ENCODE peak calls at places on chromosomes 13 and 19, in four cellular contexts. H is GM23248, W is DND-41, E is neural progenitor cell. I is an unnamed sample. For H3K4me1, the result is how much of the 10 kb centered on the place peaks cover.

GRCh38 chr13:76968041-76968440 is 19.7 kb downstream of the ACOD1 start:
- DNase-seq in H (no peak), W (no peak), E (no peak), I (no peak)

GRCh38 chr13:19150712-19151228 is 30.9 kb downstream of the TUBA3C start:
- DNase-seq in H (no peak), W (no peak), E (no peak), I (no peak)

GRCh38 chr19:33477781-33478180 is 43.8 kb downstream of the PEPD start:
- DNase-seq in H (no peak), W (no peak), E (no peak), I (no peak)

GRCh38 chr13:32225494-32225931 is 89.7 kb downstream of the ZAR1L start:
- DNase-seq in H (peak), W (no peak), E (no peak), I (peak)

GRCh38 chr13:48009298-48009697 is 8.2 kb upstream of the SUCLA2 start:
- DNase-seq in H (peak), W (no peak), E (no peak), I (peak)

GRCh38 chr13:60164490-60164889 is 762 bp upstream of the DIAPH3 start:
- DNase-seq in H (peak), W (no peak), E (peak), I (peak)

GRCh38 chr13:28716511-28716910 is 2.3 kb downstream of the SLC46A3 start:
- DNase-seq in H (peak), W (no peak), E (no peak), I (peak)

GRCh38 chr19:2249880-2250764 is 999 bp downstream of the AMH start:
- DNase-seq in H (no peak), W (no peak), E (no peak), I (no peak)

GRCh38 chr19:43910884-43911283 is 24.2 kb downstream of the ZNF45 start:
- DNase-seq in H (no peak), W (no peak), E (no peak), I (no peak)

GRCh38 chr13:45702869-45703391 is 810 bp downstream of the CBY2 start:
- DNase-seq in H (no peak), W (no peak), E (no peak), I (no peak)

GRCh38 chr19:39828634-39829032 is 5.3 kb downstream of the DYRK1B start:
- DNase-seq in H (no peak), W (no peak), E (no peak), I (no peak)

GRCh38 chr13:80923907-80924306 is 583.0 kb upstream of the SPRY2 start:
- DNase-seq in H (no peak), W (no peak), E (peak), I (no peak)

GRCh38 chr13:37914781-37915391 is 45.3 kb upstream of the TRPC4 start:
- DNase-seq in H (peak), W (no peak), E (peak), I (no peak)

GRCh38 chr19:18453269-18454024 is 15.5 kb upstream of the ISYNA1 start:
- DNase-seq in H (peak), W (no peak), E (no peak), I (peak)

GRCh38 chr19:7783991-7784421 is 21.0 kb downstream of the CLEC4M start:
- DNase-seq in H (peak), W (no peak), E (no peak), I (peak)

GRCh38 chr13:109160887-109161669 is 531.7 kb downstream of the MYO16 start:
- DNase-seq in H (no peak), W (no peak), E (no peak), I (peak)

GRCh38 chr19:44499559-44499958 is 763 bp downstream of the ZNF180 start:
- DNase-seq in H (no peak), W (no peak), E (no peak), I (no peak)

GRCh38 chr13:49214917-49215376 is 5.2 kb upstream of the MLNR start:
- DNase-seq in H (peak), W (peak), E (no peak), I (no peak)

GRCh38 chr19:44607049-44607448 is 6.3 kb upstream of the IGSF23 start:
- DNase-seq in H (peak), W (no peak), E (no peak), I (peak)

GRCh38 chr13:66345988-66346387 is 884.1 kb downstream of the PCDH9 start:
- DNase-seq in H (no peak), W (no peak), E (no peak), I (no peak)

GRCh38 chr19:11273989-11274388 is 11.7 kb upstream of the DOCK6 start:
- DNase-seq in H (no peak), W (no peak), E (no peak), I (no peak)

GRCh38 chr19:32018014-32018413 is 327.4 kb upstream of the ZNF507 start:
- DNase-seq in H (peak), W (no peak), E (no peak), I (no peak)

GRCh38 chr19:7888145-7888825 is at the start of gene LRRC8E:
- DNase-seq in H (peak), W (no peak), E (peak), I (peak)

GRCh38 chr19:44756089-44756562 is 7.6 kb downstream of the BCL3 start:
- DNase-seq in H (no peak), W (no peak), E (no peak), I (no peak)

GRCh38 chr13:76646946-76647345 is 239.3 kb downstream of the KCTD12 start:
- DNase-seq in H (peak), W (no peak), E (no peak), I (no peak)

GRCh38 chr19:46211201-46211881 is 18.2 kb upstream of the IGFL1 start:
- DNase-seq in H (peak), W (no peak), E (peak), I (no peak)

GRCh38 chr13:100125946-100126345 is 37.1 kb downstream of the PCCA start:
- DNase-seq in H (no peak), W (no peak), E (no peak), I (no peak)

GRCh38 chr13:21733475-21734311 is 62.8 kb downstream of the FGF9 start:
- DNase-seq in H (no peak), W (no peak), E (peak), I (no peak)

GRCh38 chr19:54461201-54462071 is 2.1 kb downstream of the LENG9 start:
- DNase-seq in H (no peak), W (no peak), E (no peak), I (no peak)

GRCh38 chr13:109955598-109955997 is 169.2 kb upstream of the IRS2 start:
- DNase-seq in H (peak), W (no peak), E (no peak), I (peak)

GRCh38 chr13:95862401-95862800 is 185.5 kb downstream of the DNAJC3 start:
- DNase-seq in H (no peak), W (no peak), E (no peak), I (no peak)

GRCh38 chr19:29672933-29673336 is 7.7 kb downstream of the PLEKHF1 start:
- DNase-seq in H (no peak), W (peak), E (no peak), I (no peak)

GRCh38 chr13:97629601-97630272 is 195.8 kb downstream of the RAP2A start:
- DNase-seq in H (no peak), W (no peak), E (no peak), I (no peak)

GRCh38 chr13:41554626-41555386 is 97.5 kb downstream of the RGCC start:
- DNase-seq in H (no peak), W (no peak), E (no peak), I (no peak)

GRCh38 chr13:29613101-29613500 is 17.6 kb upstream of the SLC7A1 start:
- DNase-seq in H (no peak), W (no peak), E (no peak), I (no peak)

GRCh38 chr13:113915786-113916329 is 52.0 kb upstream of the GAS6 start:
- DNase-seq in H (no peak), W (no peak), E (no peak), I (no peak)

GRCh38 chr19:50300814-50301606 is 28.2 kb downstream of the KCNC3 start:
- DNase-seq in H (peak), W (no peak), E (no peak), I (peak)

GRCh38 chr19:38425810-38426466 is at the start of gene RASGRP4:
- DNase-seq in H (no peak), W (peak), E (no peak), I (no peak)

GRCh38 chr13:107865643-107866006 is 349.7 kb downstream of the LIG4 start:
- DNase-seq in H (peak), W (no peak), E (no peak), I (no peak)

DNA sequence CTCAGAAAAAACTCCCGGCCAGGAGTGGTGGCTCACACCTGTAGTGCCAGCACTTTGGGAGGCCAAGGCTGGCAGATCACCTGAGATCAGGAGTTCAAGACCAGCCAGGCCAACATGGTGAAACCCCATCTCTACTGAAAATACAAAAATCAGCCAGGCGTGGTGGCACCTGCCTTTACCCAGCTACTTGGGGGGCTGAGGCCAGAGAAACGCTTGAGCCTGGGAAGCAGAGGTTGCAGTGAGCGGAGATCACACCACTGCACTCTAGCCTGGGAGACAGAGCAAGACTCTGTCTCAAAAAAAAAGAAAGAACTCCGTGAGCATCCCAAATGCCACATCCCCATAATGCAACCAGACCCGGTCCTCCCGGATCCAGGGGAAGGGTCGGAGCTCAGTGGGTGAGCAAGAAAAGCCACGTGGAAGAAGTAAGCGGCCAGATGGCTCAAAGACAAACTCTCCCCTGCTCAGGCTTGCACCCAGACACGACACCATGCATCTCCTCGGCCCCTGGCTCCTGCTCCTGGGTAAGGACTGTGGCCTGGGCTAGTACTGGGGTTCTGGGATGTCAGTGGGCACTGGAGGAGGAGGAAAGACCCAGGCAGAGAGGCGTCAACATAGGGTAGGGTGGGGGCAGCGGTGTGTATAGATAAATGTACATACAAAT is 2.7 kb downstream of the CD22 start:
- DNase-seq in H (no peak), W (no peak), E (no peak), I (no peak)
- H3K9ac ChIP-seq in H (no peak), W (no peak), E (no peak), I (no peak)

DNA sequence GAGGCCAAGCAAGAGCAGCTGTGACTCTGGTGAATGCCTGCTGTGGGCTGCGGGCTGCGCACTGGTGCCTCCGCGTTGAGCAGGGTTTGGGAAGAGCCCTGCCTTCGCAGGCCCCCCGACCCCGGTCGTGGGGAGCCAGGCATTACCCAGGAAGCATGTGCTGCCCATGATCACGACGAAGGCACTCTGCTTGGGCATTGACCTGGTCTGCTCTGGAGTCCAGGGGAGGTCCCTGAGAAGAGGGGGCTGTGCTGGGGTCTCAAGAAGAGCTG is 19.2 kb downstream of the RANBP3 start:
- DNase-seq in H (no peak), W (no peak), E (no peak), I (no peak)
- H3K4me1 ChIP-seq in H (under half), W (under half), E (under half), I (under half)

GRCh38 chr13:85137516-85137915 is 661.7 kb downstream of the SLITRK6 start:
- DNase-seq in H (no peak), W (no peak), E (no peak), I (peak)
- H3K9ac ChIP-seq in H (no peak), W (no peak), E (no peak), I (no peak)

DNA sequence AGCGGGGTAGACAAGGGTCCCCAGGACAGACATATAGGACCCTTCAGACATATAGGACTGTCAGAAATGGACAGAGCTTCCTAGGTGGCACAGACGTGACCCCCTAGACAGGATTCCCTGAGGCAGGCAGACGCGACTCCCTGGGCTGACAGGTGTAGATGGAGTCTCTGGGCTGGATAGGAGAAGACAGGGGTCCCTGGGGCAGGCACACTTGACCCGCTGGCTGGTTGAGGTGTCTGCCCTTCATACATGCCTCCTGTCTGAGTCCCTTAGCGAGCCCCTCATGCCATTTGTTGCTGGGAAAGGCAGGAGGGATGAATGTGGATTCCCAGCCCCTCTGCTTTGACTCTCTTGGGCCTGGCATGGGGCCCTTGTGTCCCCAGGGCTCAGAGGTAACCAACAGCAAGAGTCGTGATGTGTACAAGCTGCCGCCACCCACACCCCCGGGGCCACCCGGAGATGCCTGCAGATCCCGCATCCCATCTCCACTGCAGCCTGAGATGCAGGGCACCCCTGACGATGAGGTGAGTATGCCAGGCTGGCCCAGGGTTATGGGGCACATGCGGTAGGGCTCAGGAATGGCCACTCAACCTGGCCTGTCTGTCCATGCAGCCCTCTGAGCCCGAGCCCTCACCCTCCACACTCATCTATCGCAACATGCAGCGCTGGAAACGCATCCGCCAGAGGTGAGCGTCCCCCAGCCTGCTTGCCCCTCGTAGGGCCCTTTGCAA is 3.0 kb downstream of the HSPB6 start:
- DNase-seq in H (no peak), W (no peak), E (no peak), I (no peak)
- H3K4me1 ChIP-seq in H (under half), W (under half), E (under half), I (under half)

DNA sequence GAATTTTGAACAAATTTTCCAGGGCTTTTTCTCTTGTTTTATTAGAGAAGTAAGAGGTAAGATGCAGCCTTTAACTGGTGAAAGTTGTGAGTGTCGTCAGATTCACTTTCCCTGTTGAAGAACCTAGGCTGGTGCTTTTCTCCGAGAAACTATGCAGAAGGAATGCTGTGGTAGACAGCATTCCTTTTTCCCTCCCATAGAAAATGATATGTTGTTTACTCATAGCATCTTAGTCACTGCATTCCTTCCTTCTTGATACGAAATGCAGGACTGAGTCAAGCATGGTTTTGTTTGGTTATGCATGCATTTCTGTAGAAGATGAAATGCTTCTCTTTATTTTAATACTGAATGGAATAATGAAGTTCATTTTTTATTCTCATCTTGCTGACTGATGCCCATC is 3.4 kb downstream of the ITGBL1 start:
- DNase-seq in H (peak), W (no peak), E (no peak), I (peak)
- H3K9ac ChIP-seq in H (peak), W (no peak), E (no peak), I (peak)

DNA sequence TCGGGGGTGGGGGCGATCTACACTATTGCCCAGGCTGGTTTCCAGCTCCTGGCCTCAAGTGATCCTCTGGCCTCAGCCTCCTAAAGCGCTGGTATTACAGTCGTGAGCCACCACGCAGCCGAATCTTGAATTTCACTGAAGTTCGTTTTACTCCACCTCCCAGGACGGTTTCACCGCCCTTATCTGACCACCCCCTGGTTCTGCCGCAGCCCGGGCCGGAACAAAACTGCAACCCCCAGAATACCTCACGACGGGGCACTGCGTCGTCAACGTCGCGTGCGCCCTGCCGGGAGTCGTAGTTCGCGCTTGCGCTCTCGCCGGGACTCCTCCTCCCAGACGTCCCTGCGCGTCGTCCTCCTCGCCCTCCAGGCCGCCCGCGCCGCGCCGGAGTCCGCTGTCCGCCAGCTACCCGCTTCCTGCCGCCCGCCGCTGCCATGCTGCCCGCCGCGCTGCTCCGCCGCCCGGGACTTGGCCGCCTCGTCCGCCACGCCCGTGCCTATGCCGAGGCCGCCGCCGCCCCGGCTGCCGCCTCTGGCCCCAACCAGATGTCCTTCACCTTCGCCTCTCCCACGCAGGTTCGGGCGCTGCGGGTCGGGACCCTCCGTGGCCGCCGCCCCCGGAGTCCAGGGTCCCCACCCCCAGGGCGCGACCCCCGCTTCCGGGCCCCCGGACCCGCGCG is at the start of gene ATP5F1D:
- DNase-seq in H (peak), W (peak), E (peak), I (peak)
- H3K4me1 ChIP-seq in H (under half), W (half or more), E (under half), I (under half)

I was measured in adipocyte.